ENCODE peak calls at places on chromosomes 12 and 14, in four cellular contexts. K is cardiac fibroblast, D is astrocyte, O is PC-3. Z is an unnamed sample.

GRCh38 chr14:54881235-54881760 is 21.3 kb downstream of the GCH1 start:
- DNase-seq in K (peak), D (peak), O (no peak), Z (peak)

GRCh38 chr12:49038291-49038955 is 19.8 kb upstream of the PRKAG1 start:
- DNase-seq in K (no peak), D (no peak), O (no peak), Z (no peak)

GRCh38 chr12:62260733-62261683 is 804 bp downstream of the USP15 start:
- DNase-seq in K (peak), D (peak), O (peak), Z (peak)

GRCh38 chr12:77630341-77630740 is 200.4 kb upstream of the NAV3 start:
- DNase-seq in K (no peak), D (no peak), O (no peak), Z (no peak)

GRCh38 chr12:78530065-78530765 is 334.4 kb upstream of the SYT1 start:
- DNase-seq in K (peak), D (peak), O (no peak), Z (no peak)

GRCh38 chr12:116601933-116602809 is 43.0 kb downstream of the MAP1LC3B2 start:
- DNase-seq in K (peak), D (no peak), O (no peak), Z (no peak)

GRCh38 chr12:13135336-13136178 is 32.1 kb upstream of the GSG1 start:
- DNase-seq in K (peak), D (peak), O (peak), Z (no peak)

GRCh38 chr14:39417014-39417413 is 15.2 kb downstream of the FBXO33 start:
- DNase-seq in K (peak), D (no peak), O (peak), Z (no peak)

GRCh38 chr14:75310295-75311059 is 31.8 kb downstream of the FOS start:
- DNase-seq in K (peak), D (peak), O (peak), Z (no peak)

GRCh38 chr12:95790912-95791849 is 617 bp upstream of the NTN4 start:
- DNase-seq in K (no peak), D (no peak), O (peak), Z (peak)

GRCh38 chr14:50320279-50320678 is 8.2 kb downstream of the DMAC2L start:
- DNase-seq in K (peak), D (peak), O (no peak), Z (no peak)

GRCh38 chr14:23695220-23695999 is 59.2 kb downstream of the DHRS2 start:
- DNase-seq in K (peak), D (no peak), O (no peak), Z (no peak)

GRCh38 chr12:111366075-111366474 is 2.8 kb downstream of the PHETA1 start:
- DNase-seq in K (no peak), D (no peak), O (no peak), Z (no peak)

GRCh38 chr14:89425931-89426330 is 8.9 kb upstream of the FOXN3 start:
- DNase-seq in K (peak), D (peak), O (peak), Z (peak)

GRCh38 chr12:59708059-59708458 is 112.2 kb downstream of the SLC16A7 start:
- DNase-seq in K (peak), D (peak), O (peak), Z (no peak)

DNA sequence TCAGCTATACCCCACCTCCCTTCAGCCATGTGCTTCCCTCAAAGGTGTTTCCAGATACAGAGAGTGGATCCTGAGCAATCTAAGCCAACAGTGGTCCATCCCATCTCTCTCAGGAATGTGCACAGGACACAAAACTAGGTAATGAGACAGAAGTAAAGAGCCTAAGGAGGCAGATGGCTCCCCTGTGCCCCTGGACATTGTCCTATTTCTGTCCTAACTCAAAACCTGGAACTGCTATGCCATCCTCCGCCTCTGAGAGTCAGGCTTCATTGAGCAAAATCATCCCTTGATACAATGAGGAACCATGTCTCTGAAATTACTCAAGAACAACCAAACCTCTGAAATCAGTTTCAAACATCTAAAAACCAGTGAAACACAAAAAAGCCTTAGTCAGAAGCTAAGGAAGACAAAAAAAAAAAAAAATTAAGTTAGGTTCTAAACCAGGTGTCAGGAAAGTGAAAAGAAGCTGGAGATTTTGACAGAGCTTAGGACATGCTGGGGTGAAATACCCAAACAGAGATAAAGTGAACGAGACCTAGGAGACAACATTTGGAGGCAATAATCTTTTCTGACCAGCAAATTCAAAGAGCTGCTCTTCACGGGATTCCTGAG is 200.3 kb upstream of the PLEKHG7 start:
- DNase-seq in K (peak), D (no peak), O (peak), Z (peak)
- TF ChIP-seq CTCF in K (peak), D (no peak), O (no peak), Z (peak)

GRCh38 chr12:109387425-109388166 is 39.9 kb downstream of the MYO1H start:
- DNase-seq in K (peak), D (no peak), O (peak), Z (no peak)

GRCh38 chr12:109388167-109388563 is 40.5 kb downstream of the MYO1H start:
- DNase-seq in K (no peak), D (no peak), O (no peak), Z (no peak)

GRCh38 chr12:109383240-109383639 is 35.5 kb downstream of the MYO1H start:
- DNase-seq in K (no peak), D (no peak), O (no peak), Z (no peak)

GRCh38 chr12:109386079-109386473 is 38.4 kb downstream of the MYO1H start:
- DNase-seq in K (no peak), D (no peak), O (no peak), Z (no peak)

DNA sequence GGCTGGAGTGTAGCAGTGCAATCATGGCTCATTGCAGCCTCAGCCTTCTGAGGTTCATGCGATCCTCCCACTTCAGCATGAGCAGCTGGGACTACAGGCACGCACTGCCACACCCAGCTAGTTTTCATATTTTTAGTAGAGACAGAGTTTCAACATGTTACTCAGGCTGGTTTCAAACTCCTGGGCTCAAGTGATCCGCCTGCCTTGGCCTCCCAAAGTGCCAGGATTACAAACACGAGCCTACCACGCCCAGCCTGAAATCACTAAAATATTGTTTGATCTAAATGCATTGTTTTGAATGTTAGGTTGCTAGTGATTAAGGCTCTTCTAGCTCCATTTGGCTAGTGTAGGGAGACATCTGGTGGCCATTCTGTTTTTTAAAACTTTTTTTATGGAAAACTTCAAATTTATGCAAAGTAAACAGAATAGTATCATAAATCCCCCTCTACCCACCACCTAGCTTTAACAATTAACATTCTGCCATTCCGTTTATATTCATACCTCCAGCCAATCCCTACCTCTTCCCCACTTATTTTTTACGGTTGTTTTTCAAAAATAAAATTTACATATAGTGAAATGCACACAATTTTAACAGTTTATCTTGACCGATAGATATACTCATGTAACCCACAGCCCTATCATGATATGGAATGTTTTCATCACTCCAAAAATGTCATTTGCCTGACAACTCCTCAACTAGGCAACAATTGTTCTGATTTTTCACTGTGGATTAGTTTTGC is 37.8 kb downstream of the MYO1H start:
- DNase-seq in K (peak), D (peak), O (peak), Z (peak)
- TF ChIP-seq CTCF in K (peak), D (peak), O (peak), Z (peak)

DNA sequence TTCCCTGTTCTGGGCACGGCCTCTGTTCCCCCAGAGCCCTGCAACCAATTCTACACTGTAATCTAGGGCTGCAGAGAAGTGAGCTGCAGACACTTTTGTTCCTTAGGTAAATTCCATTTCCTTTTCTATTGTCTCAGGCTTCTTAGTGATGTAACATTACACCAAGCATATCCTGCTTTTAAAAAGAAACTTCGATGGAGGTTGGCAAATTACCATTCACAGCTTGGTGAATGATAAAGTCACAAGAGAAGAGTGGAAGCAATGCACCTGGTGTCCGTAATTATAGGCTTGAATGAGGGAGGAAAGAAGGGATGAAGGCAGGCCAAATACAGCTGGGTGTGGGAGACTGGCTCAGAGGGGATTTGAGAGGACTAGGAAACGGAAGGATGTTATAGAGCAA is 68.6 kb downstream of the PPM1A start:
- DNase-seq in K (no peak), D (no peak), O (no peak), Z (no peak)
- TF ChIP-seq CTCF in K (no peak), D (no peak), O (no peak), Z (no peak)

GRCh38 chr12:121793501-121793835 is at the start of gene RHOF:
- DNase-seq in K (no peak), D (no peak), O (peak), Z (peak)

GRCh38 chr12:121794532-121795028 is 1.1 kb upstream of the RHOF start:
- DNase-seq in K (no peak), D (no peak), O (no peak), Z (peak)

GRCh38 chr12:121795029-121795977 is 1.8 kb upstream of the RHOF start:
- DNase-seq in K (peak), D (no peak), O (peak), Z (peak)

GRCh38 chr12:121792607-121793500 is 634 bp downstream of the RHOF start:
- DNase-seq in K (no peak), D (no peak), O (peak), Z (peak)

DNA sequence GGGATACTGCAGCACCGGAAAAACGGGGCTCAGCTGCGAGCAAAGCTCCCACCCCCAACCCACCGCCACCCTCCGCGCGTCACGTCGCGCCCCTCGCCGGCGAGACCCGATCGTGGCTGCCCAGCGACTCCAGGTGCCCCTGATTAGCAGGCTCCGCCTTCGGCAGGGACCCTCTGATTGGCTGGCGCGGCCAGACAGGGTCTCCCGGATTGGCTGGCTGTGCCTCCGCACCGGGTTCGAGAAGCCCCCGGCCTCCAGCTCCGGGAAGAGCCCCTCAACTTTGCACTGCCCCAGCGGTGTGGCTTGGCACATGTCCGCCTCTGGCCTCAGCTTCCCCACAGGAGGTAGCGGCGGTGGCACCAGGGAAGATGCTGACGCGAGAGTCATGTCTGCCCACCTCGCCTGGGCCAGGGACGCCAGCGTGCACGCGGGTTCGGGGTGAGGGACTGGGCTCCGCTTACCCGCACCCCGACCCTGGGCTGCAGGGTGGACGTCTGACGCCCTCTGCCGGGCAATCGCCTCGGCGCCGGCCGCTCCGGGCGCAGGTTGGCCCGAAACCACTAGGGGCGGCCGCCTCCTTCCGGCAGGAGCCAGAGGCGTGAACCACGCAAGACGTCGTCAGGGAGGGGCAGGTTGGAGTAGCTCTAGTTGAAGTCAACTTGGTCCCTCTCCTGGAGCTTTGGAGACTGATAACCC is 496 bp upstream of the RHOF start:
- DNase-seq in K (peak), D (peak), O (peak), Z (peak)
- TF ChIP-seq CTCF in K (peak), D (peak), O (peak), Z (peak)

GRCh38 chr12:28824849-28825248 is 324.2 kb upstream of the FAR2 start:
- DNase-seq in K (no peak), D (no peak), O (no peak), Z (no peak)

GRCh38 chr12:28827841-28828240 is 321.2 kb upstream of the FAR2 start:
- DNase-seq in K (no peak), D (no peak), O (no peak), Z (no peak)

DNA sequence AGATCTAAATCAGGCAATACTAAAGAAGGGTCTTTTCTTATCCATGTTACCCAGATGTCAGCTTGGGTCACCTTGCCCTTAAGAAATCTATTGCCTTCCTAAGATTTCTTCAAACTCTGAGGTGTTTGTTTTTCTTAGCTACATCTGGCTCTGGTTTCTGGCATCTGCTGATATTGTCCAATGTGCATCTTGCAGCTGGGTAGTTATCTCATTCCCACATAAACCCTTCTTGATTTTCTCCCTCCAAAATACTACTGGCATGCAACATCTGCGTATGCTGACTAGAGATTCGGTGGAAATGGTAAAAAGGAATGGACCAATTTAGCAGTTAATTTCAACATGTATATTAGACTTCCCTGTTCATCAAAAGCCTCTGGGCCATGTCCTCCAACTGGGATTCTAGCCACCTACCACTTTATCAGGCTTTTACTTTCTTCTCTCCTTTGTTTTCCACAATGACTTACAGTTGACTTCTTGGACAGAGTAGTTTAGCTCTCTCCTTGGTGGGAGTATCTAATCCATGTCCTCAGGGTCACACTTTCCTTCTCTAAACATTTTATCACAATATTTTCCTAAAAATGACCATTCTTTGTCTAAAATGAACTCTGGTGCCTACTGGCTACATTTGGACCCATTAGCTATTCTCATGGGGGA is 324.8 kb upstream of the FAR2 start:
- DNase-seq in K (no peak), D (no peak), O (no peak), Z (no peak)
- TF ChIP-seq CTCF in K (no peak), D (no peak), O (no peak), Z (no peak)

Z was measured in GM13977.